ENCODE peak calls at places on chromosome 6, in four cellular contexts. R is heart left ventricle, H is fibroblast of lung, N is epithelial cell of esophagus. Z is an unnamed sample.

GRCh38 chr6:33450434-33450833 is 3.9 kb upstream of the ZBTB9 start:
- DNase-seq in R (no peak), H (no peak), N (no peak), Z (no peak)

GRCh38 chr6:104527761-104528415 is 331.8 kb downstream of the HACE1 start:
- DNase-seq in R (no peak), H (peak; percentile 30), N (peak; percentile 15), Z (no peak)

GRCh38 chr6:64831680-64832079 is 875.3 kb downstream of the EYS start:
- DNase-seq in R (no peak), H (no peak), N (peak; percentile 56), Z (no peak)

GRCh38 chr6:32933661-32934085 is 7.2 kb downstream of the HLA-DMB start:
- DNase-seq in R (peak; percentile 76), H (peak; percentile 82), N (peak; percentile 77), Z (no peak)

GRCh38 chr6:84763397-84764331 is 734 bp downstream of the TBX18 start:
- DNase-seq in R (peak; percentile 59), H (peak; percentile 72), N (peak; percentile 23), Z (no peak)

GRCh38 chr6:4472222-4472621 is 304.0 kb upstream of the CDYL start:
- DNase-seq in R (no peak), H (no peak), N (no peak), Z (no peak)

GRCh38 chr6:57265755-57266221 is 43.7 kb upstream of the RAB23 start:
- DNase-seq in R (no peak), H (peak; percentile 80), N (peak; percentile 18), Z (no peak)

GRCh38 chr6:39102024-39102820 is 12.8 kb downstream of the SAYSD1 start:
- DNase-seq in R (no peak), H (peak; percentile 98), N (peak; percentile 48), Z (no peak)

GRCh38 chr6:168596316-168596715 is 155.3 kb downstream of the SMOC2 start:
- DNase-seq in R (no peak), H (no peak), N (no peak), Z (no peak)

GRCh38 chr6:19269341-19269898 is 567.8 kb upstream of the ID4 start:
- DNase-seq in R (no peak), H (no peak), N (peak; percentile 26), Z (no peak)

GRCh38 chr6:122449084-122449483 is 22.5 kb downstream of the SERINC1 start:
- DNase-seq in R (no peak), H (no peak), N (no peak), Z (no peak)

GRCh38 chr6:75329703-75330102 is 45.1 kb upstream of the TMEM30A start:
- DNase-seq in R (no peak), H (no peak), N (no peak), Z (no peak)

GRCh38 chr6:163263998-163264661 is 150.4 kb upstream of the QKI start:
- DNase-seq in R (peak; percentile 70), H (no peak), N (no peak), Z (no peak)

GRCh38 chr6:167046861-167047495 is 47.8 kb downstream of the CEP43 start:
- DNase-seq in R (no peak), H (no peak), N (no peak), Z (no peak)

GRCh38 chr6:11241793-11242201 is 9.3 kb upstream of the NEDD9 start:
- DNase-seq in R (peak; percentile 69), H (peak; percentile 54), N (no peak), Z (no peak)
- TF ChIP-seq CTCF in R (peak; percentile 25), H (peak; percentile 84), N (peak; percentile 38), Z (no peak)

GRCh38 chr6:52087498-52087999 is at the start of gene PKHD1:
- DNase-seq in R (no peak), H (no peak), N (peak; percentile 49), Z (peak; percentile 13)
- TF ChIP-seq CTCF in R (peak; percentile 9), H (peak; percentile 11), N (peak; percentile 37), Z (peak; percentile 40)

GRCh38 chr6:35258858-35259193 is 709 bp upstream of the ZNF76 start:
- DNase-seq in R (no peak), H (peak; percentile 60), N (no peak), Z (no peak)
- TF ChIP-seq CTCF in R (no peak), H (no peak), N (no peak), Z (no peak)

DNA sequence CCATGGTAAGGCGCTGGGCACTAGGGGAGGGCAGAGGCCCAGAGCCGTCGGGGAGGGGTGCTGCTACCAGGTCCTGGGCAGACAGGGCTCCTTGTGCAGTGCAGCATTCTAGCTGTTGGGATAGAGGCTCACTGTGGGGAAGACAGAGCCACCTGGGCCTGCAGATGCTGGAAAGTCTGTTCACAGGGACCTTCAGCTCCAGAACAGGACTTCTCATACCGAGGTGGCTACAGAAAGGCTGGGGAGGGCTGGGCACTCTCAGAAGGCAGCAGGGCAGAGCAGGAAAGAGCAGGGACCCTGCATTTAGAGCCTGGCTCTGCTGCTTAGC is 7.5 kb downstream of the DNPH1 start:
- DNase-seq in R (no peak), H (no peak), N (no peak), Z (no peak)
- TF ChIP-seq CTCF in R (no peak), H (no peak), N (no peak), Z (no peak)

DNA sequence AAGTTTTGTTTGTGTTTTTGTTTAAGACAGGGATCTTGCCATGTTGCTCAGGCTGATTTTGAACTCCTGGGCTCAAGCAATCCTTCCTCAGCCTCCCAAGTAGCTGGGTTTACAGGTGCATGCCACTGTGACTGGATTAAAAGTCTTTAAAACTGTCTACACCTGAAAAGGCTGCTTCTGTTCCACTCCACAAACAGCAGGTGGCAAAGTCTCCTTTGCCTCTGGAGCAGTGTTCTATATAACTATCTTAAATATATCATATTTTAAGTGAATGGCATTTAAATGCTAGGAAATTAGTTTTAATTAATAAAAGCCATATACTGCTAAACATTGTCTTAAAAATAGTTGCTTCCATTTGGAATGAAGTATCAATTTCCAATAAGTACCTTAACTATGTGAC is 89.2 kb upstream of the BCLAF1 start:
- DNase-seq in R (no peak), H (no peak), N (peak; percentile 36), Z (no peak)
- TF ChIP-seq CTCF in R (no peak), H (peak; percentile 18), N (peak; percentile 63), Z (peak; percentile 21)

GRCh38 chr6:108448481-108448880 is 112.2 kb upstream of the FOXO3 start:
- DNase-seq in R (no peak), H (no peak), N (no peak), Z (no peak)

GRCh38 chr6:108455688-108456087 is 105.0 kb upstream of the FOXO3 start:
- DNase-seq in R (no peak), H (no peak), N (no peak), Z (no peak)

GRCh38 chr6:108453601-108454157 is 107.0 kb upstream of the FOXO3 start:
- DNase-seq in R (no peak), H (peak; percentile 27), N (peak; percentile 3), Z (no peak)

GRCh38 chr6:108452725-108453195 is 108.0 kb upstream of the FOXO3 start:
- DNase-seq in R (no peak), H (no peak), N (no peak), Z (no peak)

GRCh38 chr6:108454356-108454755 is 106.4 kb upstream of the FOXO3 start:
- DNase-seq in R (no peak), H (no peak), N (no peak), Z (no peak)
- TF ChIP-seq CTCF in R (no peak), H (no peak), N (no peak), Z (no peak)

DNA sequence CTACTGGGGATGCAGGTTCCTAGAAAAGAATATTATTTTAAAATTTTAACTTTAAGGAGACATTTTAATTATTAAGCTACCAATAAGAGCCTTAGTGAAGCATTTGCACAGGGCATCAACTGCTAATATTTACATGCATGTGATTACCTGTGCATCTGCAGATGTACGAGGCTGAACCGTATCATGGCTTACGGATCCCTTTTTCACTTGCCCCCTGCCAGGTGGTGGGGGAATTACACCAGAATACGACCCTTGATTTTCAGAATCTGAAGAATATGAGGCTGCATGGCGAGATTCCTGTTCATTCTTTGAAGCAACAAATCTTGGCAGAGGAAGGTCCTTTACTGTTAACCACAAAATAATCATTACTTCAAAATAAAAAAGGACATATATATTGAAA is 42.7 kb downstream of the REPS1 start:
- DNase-seq in R (no peak), H (no peak), N (peak; percentile 5), Z (no peak)
- TF ChIP-seq CTCF in R (no peak), H (peak; percentile 20), N (no peak), Z (no peak)

DNA sequence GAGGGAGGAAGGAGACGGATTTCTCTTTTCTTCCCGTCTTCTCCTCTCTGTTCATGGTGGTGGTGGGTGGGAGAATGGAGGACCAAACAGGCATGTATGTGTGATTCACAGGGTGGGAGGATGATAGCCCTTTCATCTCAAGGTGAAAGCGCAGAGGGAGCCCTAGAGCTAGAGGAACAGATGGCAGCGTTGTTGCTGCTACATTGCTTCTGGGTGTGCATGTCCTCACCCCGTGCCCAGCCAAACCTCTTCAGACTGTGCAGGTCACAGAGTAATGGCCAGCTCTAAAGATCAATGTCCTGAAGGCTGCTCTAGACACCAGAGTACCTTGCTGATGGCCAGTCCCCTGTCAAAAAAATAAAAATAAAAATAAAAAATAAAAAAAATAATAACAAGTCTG is 301.8 kb downstream of the TBC1D7 start:
- DNase-seq in R (peak; percentile 45), H (no peak), N (no peak), Z (no peak)
- TF ChIP-seq CTCF in R (no peak), H (no peak), N (no peak), Z (no peak)

Z was measured in GM13977.